ENCODE peak calls at places on chromosomes 3 and 15, in six cellular contexts. W, J, X, C, H and Y are unnamed samples.

GRCh38 chr3:134425943-134426342 is 51.7 kb upstream of the AMOTL2 start:
- DNase-seq in W (no peak), J (no peak), X (no peak), C (no peak), H (no peak), Y (no peak)

GRCh38 chr3:71495708-71496472 is 87.6 kb downstream of the FOXP1 start:
- DNase-seq in W (no peak), J (no peak), X (peak; percentile 93), C (no peak), H (no peak), Y (no peak)

GRCh38 chr3:26621891-26622633 is 510 bp upstream of the LRRC3B start:
- DNase-seq in W (no peak), J (no peak), X (no peak), C (no peak), H (no peak), Y (no peak)

GRCh38 chr3:37662708-37663107 is 199.0 kb upstream of the CTDSPL start:
- DNase-seq in W (no peak), J (no peak), X (no peak), C (no peak), H (no peak), Y (no peak)

GRCh38 chr3:184778426-184779332 is 33.3 kb upstream of the VPS8 start:
- DNase-seq in W (no peak), J (no peak), X (no peak), C (no peak), H (no peak), Y (no peak)

GRCh38 chr3:142850395-142851023 is 38.4 kb downstream of the PCOLCE2 start:
- DNase-seq in W (no peak), J (peak; percentile 72), X (peak; percentile 96), C (no peak), H (peak; percentile 66), Y (peak; percentile 42)

GRCh38 chr3:52682016-52682415 is 3.7 kb downstream of the PBRM1 start:
- DNase-seq in W (no peak), J (no peak), X (peak; percentile 75), C (no peak), H (peak; percentile 39), Y (no peak)

GRCh38 chr3:139263798-139264197 is 80.0 kb upstream of the MRPS22 start:
- DNase-seq in W (no peak), J (no peak), X (no peak), C (no peak), H (no peak), Y (no peak)

GRCh38 chr3:100992086-100993033 is 861 bp downstream of the ABI3BP start:
- DNase-seq in W (no peak), J (no peak), X (no peak), C (no peak), H (no peak), Y (no peak)

GRCh38 chr3:129988429-129988828 is 13.9 kb downstream of the TRH start:
- DNase-seq in W (no peak), J (no peak), X (no peak), C (no peak), H (no peak), Y (no peak)

GRCh38 chr3:129996073-129996472 is 21.6 kb downstream of the TRH start:
- DNase-seq in W (no peak), J (no peak), X (no peak), C (no peak), H (no peak), Y (no peak)

GRCh38 chr3:129994883-129995559 is 20.5 kb downstream of the TRH start:
- DNase-seq in W (no peak), J (no peak), X (no peak), C (no peak), H (no peak), Y (no peak)

GRCh38 chr3:129989391-129989790 is 14.9 kb downstream of the TRH start:
- DNase-seq in W (no peak), J (no peak), X (no peak), C (no peak), H (no peak), Y (no peak)

GRCh38 chr3:129992781-129993180 is 18.3 kb downstream of the TRH start:
- DNase-seq in W (no peak), J (no peak), X (no peak), C (peak; percentile 31), H (no peak), Y (no peak)
- TF ChIP-seq CTCF in W (peak; percentile 52), J (no peak), X (peak; percentile 38), C (peak; percentile 37), H (no peak), Y (no peak)

DNA sequence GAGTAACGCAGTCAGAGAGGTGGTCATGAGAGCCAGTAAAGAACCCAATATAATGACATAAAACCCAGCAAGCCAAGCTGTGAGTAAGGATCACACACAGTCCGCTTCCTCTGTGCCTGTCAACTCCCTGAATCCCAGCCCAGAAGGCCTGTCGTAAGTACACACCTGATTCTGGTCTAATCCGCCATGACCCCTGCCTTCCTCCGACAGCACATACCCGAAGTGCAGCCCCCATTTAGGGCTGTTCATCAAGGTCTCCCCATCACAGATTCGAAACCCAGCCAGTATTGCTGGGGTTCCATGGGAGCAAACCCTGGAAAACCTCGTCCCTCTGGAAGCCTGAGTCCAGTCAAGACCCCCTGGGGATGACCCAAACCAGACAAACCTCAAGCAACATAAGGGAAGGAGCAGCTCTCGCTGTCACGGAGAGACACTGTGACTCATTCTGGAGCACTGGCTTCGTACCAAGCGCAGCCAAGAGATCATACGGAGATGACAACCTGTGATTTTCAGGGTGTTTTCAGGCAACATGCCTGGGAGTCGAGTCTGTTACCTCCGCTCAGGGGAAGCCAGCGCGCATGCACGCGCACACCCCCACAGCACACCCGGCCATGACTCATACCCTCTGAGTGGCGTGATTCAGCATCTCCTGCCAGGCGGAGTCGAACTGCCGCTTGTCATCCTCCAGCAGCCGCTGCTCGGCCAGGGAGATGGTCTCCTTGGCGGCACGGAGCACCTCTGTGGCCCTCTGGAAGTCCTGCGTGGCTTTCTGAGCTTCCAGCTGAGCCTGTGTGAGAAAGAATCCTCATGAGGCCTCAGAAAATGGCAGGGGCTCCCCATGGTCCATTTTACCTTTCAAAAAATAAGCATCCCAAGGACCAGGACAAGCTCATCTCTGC is 63.0 kb downstream of the SH3BP5 start:
- DNase-seq in W (no peak), J (peak; percentile 96), X (peak; percentile 94), C (no peak), H (peak; percentile 77), Y (peak; percentile 71)
- TF ChIP-seq CTCF in W (no peak), J (no peak), X (no peak), C (no peak), H (no peak), Y (no peak)

GRCh38 chr15:64751464-64751863 is 23.9 kb downstream of the RBPMS2 start:
- DNase-seq in W (no peak), J (no peak), X (no peak), C (no peak), H (no peak), Y (no peak)
- TF ChIP-seq CTCF in W (no peak), J (no peak), X (no peak), C (no peak), H (no peak), Y (no peak)

GRCh38 chr15:62124176-62124952 is 40.7 kb downstream of the C2CD4B start:
- DNase-seq in W (no peak), J (no peak), X (peak; percentile 53), C (no peak), H (no peak), Y (no peak)

GRCh38 chr15:62124953-62125263 is 40.2 kb downstream of the C2CD4B start:
- DNase-seq in W (no peak), J (no peak), X (no peak), C (no peak), H (no peak), Y (no peak)

GRCh38 chr15:62126364-62126763 is 38.7 kb downstream of the C2CD4B start:
- DNase-seq in W (no peak), J (no peak), X (no peak), C (no peak), H (no peak), Y (no peak)

GRCh38 chr15:62128916-62129315 is 36.2 kb downstream of the C2CD4B start:
- DNase-seq in W (no peak), J (no peak), X (no peak), C (no peak), H (no peak), Y (no peak)

DNA sequence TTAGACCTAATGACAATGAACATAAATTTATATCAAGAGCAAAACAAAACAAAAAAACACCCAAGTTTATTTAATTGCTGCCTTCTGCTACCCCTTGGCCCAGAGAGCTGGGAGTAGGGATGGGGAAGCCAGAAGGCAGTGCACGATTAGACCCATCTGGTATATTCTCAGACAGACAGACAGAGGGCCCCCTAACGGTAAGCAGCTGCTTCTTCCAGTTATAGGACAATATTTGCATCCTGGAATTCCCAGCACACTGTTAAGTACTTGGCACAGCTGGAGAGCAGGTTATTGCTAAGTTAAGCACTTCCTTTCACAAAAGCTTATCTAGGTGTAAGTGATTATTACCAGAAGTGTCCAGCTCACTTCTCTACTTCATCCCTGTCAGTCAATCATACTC is 39.3 kb downstream of the C2CD4B start:
- DNase-seq in W (no peak), J (no peak), X (no peak), C (no peak), H (no peak), Y (no peak)
- TF ChIP-seq CTCF in W (peak; percentile 39), J (no peak), X (peak; percentile 14), C (no peak), H (peak; percentile 17), Y (no peak)